ENCODE peak calls at places on chromosome 19, in five cellular contexts. Q is WERI-Rb-1, G is kidney epithelial cell, A is tibial artery, X is H9. E is an unnamed sample.

GRCh38 chr19:3737487-3738205 is 23.8 kb downstream of the APBA3 start:
- DNase-seq in Q (no peak), G (no peak), A (no peak), X (no peak), E (no peak)

GRCh38 chr19:55345101-55345817 is 5.6 kb downstream of the KMT5C start:
- DNase-seq in Q (no peak), G (no peak), A (no peak), X (no peak), E (no peak)

GRCh38 chr19:38721977-38722773 is 22.1 kb downstream of the CAPN12 start:
- DNase-seq in Q (no peak), G (no peak), A (no peak), X (no peak), E (no peak)

GRCh38 chr19:4878491-4878968 is 11.1 kb upstream of the PLIN3 start:
- DNase-seq in Q (no peak), G (no peak), A (no peak), X (peak; percentile 31), E (no peak)

GRCh38 chr19:542173-542866 is 1.5 kb upstream of the GZMM start:
- DNase-seq in Q (no peak), G (no peak), A (no peak), X (peak; percentile 24), E (no peak)

GRCh38 chr19:42857544-42857867 is 22.0 kb downstream of the PSG1 start:
- DNase-seq in Q (no peak), G (no peak), A (no peak), X (no peak), E (no peak)

GRCh38 chr19:33350538-33351309 is 22.8 kb upstream of the CEBPG start:
- DNase-seq in Q (no peak), G (no peak), A (peak; percentile 70), X (no peak), E (peak; percentile 82)

GRCh38 chr19:30222428-30222873 is 149.7 kb upstream of the ZNF536 start:
- DNase-seq in Q (no peak), G (no peak), A (no peak), X (peak; percentile 62), E (no peak)

GRCh38 chr19:2058570-2059421 is 7.8 kb upstream of the MKNK2 start:
- DNase-seq in Q (no peak), G (no peak), A (no peak), X (no peak), E (no peak)

GRCh38 chr19:58439576-58440554 is at the start of gene ZNF132:
- DNase-seq in Q (peak; percentile 97), G (peak; percentile 100), A (peak; percentile 99), X (peak; percentile 74), E (peak; percentile 100)

GRCh38 chr19:50331187-50332013 is 2.2 kb upstream of the KCNC3 start:
- DNase-seq in Q (no peak), G (no peak), A (no peak), X (peak; percentile 82), E (no peak)

GRCh38 chr19:49926520-49926919 is 2.5 kb upstream of the ATF5 start:
- DNase-seq in Q (peak; percentile 33), G (no peak), A (no peak), X (no peak), E (no peak)

GRCh38 chr19:44845286-44845611 is 848 bp upstream of the NECTIN2 start:
- DNase-seq in Q (no peak), G (no peak), A (peak; percentile 80), X (no peak), E (no peak)
- TF ChIP-seq CTCF in Q (no peak), G (no peak), A (no peak), X (no peak), E (no peak)

GRCh38 chr19:40217027-40217810 is 965 bp downstream of the TTC9B start:
- DNase-seq in Q (peak; percentile 58), G (no peak), A (no peak), X (peak; percentile 87), E (no peak)
- TF ChIP-seq CTCF in Q (peak; percentile 83), G (peak; percentile 53), A (no peak), X (peak; percentile 93), E (peak; percentile 30)

DNA sequence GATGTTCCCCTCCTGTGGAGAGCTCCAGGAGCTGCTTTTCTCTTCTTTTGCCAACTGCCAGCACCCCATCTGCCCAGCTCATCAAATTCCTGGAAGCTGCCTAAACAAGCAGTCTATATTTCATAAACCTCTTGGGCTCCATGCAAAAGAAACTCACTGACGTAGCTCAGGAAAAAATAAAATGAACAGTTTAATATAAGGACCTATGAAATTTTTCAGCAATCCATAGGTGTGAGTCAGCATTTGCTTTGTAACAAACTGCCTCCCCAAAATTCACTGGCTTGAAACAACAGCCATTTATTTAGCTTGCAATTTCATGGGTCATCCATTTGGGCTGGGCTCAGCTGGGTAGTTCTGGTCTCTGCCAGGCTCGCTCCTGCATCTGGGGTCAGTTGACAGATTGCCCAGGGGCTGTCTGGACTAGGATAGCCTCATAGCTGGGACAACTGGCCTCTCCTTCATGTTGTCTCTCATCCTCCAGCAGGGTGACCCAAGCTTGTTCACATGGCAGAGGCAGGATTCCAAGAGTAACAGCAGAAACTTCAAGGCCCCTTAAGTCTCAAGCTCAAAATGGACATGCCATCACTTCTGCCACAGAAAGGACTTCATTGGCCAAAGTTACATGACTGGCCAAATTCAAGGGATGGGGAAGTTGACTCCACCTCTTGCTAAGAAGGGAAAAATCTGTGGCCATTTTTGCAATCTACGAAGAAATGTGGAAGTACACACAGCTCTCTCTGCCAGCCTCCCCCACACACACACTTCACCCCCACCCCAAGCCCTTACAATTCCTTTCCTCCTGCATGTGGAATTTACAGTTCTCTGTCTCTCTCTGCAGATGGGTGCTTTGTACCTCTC is 7.9 kb upstream of the PVR start:
- DNase-seq in Q (no peak), G (no peak), A (no peak), X (no peak), E (peak; percentile 67)
- TF ChIP-seq CTCF in Q (no peak), G (no peak), A (no peak), X (no peak), E (no peak)

GRCh38 chr19:31436121-31436776 is 87.0 kb upstream of the TSHZ3 start:
- DNase-seq in Q (no peak), G (peak; percentile 1), A (no peak), X (no peak), E (peak; percentile 64)
- TF ChIP-seq CTCF in Q (no peak), G (no peak), A (no peak), X (no peak), E (no peak)

DNA sequence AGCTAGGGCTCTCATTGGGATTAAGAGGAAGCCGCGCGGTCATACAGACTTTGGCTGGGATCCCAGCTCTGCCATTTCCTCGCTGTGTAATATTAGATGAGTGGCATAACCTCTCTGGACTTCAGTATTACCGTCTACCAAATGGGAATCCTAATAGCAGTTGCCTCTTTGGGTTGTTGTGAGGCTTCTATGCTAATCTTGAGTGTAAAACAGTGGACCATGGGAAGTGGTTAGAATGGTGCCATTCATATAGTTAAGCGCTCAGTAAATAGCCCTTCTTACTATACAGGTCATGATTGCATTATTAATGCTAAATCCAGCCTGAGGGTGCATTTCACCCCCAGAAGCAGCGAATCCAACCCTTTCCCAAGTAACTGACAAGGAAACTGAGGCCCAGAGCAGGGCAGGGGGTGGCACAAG is 566 bp upstream of the OPA3 start:
- DNase-seq in Q (no peak), G (no peak), A (no peak), X (no peak), E (no peak)
- TF ChIP-seq CTCF in Q (no peak), G (no peak), A (no peak), X (no peak), E (no peak)

GRCh38 chr19:10748195-10748923 is 30.5 kb downstream of the DNM2 start:
- DNase-seq in Q (no peak), G (no peak), A (no peak), X (no peak), E (no peak)
- TF ChIP-seq CTCF in Q (no peak), G (no peak), A (no peak), X (no peak), E (no peak)

DNA sequence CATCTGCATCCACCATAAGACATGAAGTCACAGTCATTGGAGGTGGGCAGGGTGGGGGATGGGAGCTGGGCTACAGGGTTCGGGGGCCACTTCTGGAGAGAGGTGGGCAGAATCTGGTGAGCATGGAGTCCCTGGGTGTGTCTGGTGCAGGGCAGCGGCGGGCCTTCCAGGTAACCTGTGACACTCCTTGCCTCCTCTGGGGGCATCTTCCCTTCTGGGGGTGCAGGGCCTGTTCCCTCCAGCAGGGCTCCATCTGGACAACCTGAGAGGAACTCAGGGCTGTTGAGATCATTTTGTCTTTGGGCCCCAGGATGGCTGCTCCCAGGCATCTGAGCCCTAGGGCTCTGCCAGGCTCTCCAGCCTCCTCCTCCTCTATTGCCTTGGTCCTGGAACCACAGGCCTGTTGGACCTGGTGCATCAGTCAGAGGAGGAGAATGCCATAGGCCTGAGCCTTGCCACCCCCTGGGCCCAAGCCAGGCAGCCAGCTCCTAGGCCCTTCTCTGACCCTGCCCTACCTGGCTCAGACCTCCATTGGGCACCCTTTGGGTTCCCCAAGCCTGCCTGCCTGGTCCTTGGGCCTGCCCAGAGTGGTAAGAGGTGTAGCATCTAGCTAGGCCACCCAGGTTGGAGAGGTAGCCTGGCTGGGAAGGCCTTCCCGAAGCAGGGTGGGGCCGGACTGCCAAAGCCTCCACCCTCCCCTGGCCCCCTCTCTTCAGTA is 13.4 kb downstream of the LYL1 start:
- DNase-seq in Q (peak; percentile 76), G (no peak), A (no peak), X (peak; percentile 79), E (no peak)
- TF ChIP-seq CTCF in Q (peak; percentile 83), G (peak; percentile 45), A (peak; percentile 32), X (peak; percentile 76), E (peak; percentile 48)

DNA sequence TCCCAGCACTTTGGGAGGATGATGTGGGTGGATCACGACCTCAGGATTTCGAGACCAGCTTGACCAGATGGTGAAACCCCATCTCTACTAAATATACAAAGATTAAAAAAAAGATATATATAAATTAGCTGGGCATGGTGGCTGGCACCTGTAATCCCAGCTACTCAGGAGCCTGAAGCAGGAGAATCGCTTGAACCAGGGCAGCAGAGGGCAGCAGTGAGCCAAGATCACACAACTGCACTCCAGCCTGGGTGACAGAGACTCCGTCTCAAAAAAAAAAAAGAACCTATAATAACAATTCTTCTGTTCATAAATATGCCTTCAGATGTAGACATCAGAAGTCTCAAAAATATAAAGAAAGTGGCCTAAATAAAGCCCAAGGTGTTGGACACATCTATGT is 7.6 kb downstream of the ZNF737 start:
- DNase-seq in Q (peak; percentile 50), G (no peak), A (no peak), X (peak; percentile 30), E (no peak)
- TF ChIP-seq CTCF in Q (peak; percentile 49), G (no peak), A (no peak), X (peak; percentile 67), E (no peak)

GRCh38 chr19:51688665-51689571 is 4.2 kb upstream of the SPACA6 start:
- DNase-seq in Q (peak; percentile 81), G (peak; percentile 72), A (peak; percentile 97), X (peak; percentile 87), E (peak; percentile 96)
- TF ChIP-seq CTCF in Q (no peak), G (no peak), A (peak; percentile 32), X (no peak), E (peak; percentile 15)

DNA sequence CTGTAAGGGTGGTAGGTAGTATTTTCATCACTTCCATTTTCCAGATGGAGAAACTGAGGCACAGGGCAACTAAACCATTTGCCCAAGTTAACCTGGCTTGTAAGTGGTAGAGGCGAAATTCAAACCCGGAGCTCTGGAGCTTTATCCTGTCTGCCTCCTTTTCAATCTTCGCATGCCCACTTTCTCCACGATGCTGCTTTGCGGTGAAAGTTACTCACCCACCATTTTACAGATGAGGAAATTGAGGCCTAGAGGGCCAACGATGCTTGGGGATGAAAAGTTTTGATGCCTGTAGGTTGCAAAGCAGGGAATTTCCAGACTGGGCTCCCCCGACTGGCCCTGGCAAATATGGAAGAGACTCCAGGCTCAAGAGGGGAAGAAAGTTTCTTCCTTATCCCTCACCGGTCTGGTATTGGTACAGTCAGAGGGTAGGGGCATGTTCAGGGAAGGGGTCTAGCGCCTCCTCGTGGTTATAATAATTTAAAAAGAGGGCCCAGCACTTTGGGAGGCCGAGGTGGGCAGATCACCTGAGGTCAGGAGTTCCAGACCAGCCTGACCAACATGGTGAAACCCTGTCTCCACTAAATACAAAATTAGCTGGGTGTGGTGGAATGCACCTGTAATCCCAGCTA is 1.9 kb upstream of the SH2D3A start:
- DNase-seq in Q (no peak), G (no peak), A (no peak), X (peak; percentile 62), E (peak; percentile 28)
- TF ChIP-seq CTCF in Q (peak; percentile 39), G (peak; percentile 18), A (peak; percentile 35), X (peak; percentile 77), E (peak; percentile 13)

E was measured in fibroblast of the aortic adventitia.